ENCODE peak calls at places on chromosomes 13 and 19, in ten cellular contexts. X is IMR-90; F is pons; Z is GM04504; R is SJCRH30; I is Kasumi-1; T is transverse colon; C is CD8-positive, alpha-beta T cell; E is HTR-8/SVneo; G is non-pigmented ciliary epithelial cell. D is an unnamed sample.
A peak's percentile ranks its signal among the peaks of the same experiment; 100 is the strongest.

GRCh38 chr19:36604656-36605100 is 435 bp upstream of the ZNF382 start:
- DNase-seq in X (peak; percentile 40), F (peak; percentile 65), Z (peak; percentile 14), R (peak; percentile 65), I (peak; percentile 66), T (peak; percentile 38), C (peak; percentile 80), E (peak; percentile 48), G (no peak), D (peak; percentile 61)

GRCh38 chr19:28171983-28172382 is 1041.0 kb downstream of the UQCRFS1 start:
- DNase-seq in X (no peak), F (no peak), Z (no peak), R (no peak), I (no peak), T (no peak), C (no peak), E (no peak), G (no peak), D (no peak)

GRCh38 chr19:35901854-35902661 is at the start of gene HCST:
- DNase-seq in X (peak; percentile 22), F (no peak), Z (peak; percentile 68), R (no peak), I (peak; percentile 92), T (peak; percentile 30), C (peak; percentile 40), E (no peak), G (no peak), D (no peak)

GRCh38 chr19:22882797-22883196 is 50.7 kb downstream of the ZNF723 start:
- DNase-seq in X (peak; percentile 13), F (peak; percentile 69), Z (peak; percentile 1), R (peak; percentile 75), I (peak; percentile 79), T (no peak), C (no peak), E (peak; percentile 26), G (peak; percentile 2), D (peak; percentile 40)

GRCh38 chr19:2726904-2727639 is 5.9 kb upstream of the DIRAS1 start:
- DNase-seq in X (no peak), F (no peak), Z (no peak), R (no peak), I (peak; percentile 19), T (peak; percentile 31), C (no peak), E (no peak), G (no peak), D (no peak)

GRCh38 chr13:46288570-46289259 is 77.0 kb downstream of the LRRC63 start:
- DNase-seq in X (peak; percentile 22), F (peak; percentile 68), Z (peak; percentile 19), R (peak; percentile 56), I (peak; percentile 83), T (no peak), C (no peak), E (peak; percentile 10), G (peak; percentile 10), D (peak; percentile 15)

GRCh38 chr13:91241249-91241648 is 106.2 kb upstream of the MIR17HG start:
- DNase-seq in X (no peak), F (no peak), Z (no peak), R (no peak), I (no peak), T (no peak), C (no peak), E (no peak), G (no peak), D (no peak)

GRCh38 chr19:892243-892996 is 567 bp downstream of the MED16 start:
- DNase-seq in X (no peak), F (no peak), Z (no peak), R (peak; percentile 54), I (no peak), T (peak; percentile 44), C (peak; percentile 42), E (no peak), G (no peak), D (no peak)

GRCh38 chr13:48220592-48221300 is 12.3 kb upstream of the ITM2B start:
- DNase-seq in X (no peak), F (no peak), Z (no peak), R (no peak), I (no peak), T (no peak), C (no peak), E (no peak), G (no peak), D (no peak)

GRCh38 chr19:19321143-19321577 is 531 bp downstream of the MAU2 start:
- DNase-seq in X (no peak), F (no peak), Z (no peak), R (peak; percentile 34), I (peak; percentile 23), T (peak; percentile 19), C (no peak), E (peak; percentile 43), G (no peak), D (no peak)

GRCh38 chr13:27011661-27012060 is 159.9 kb downstream of the USP12 start:
- DNase-seq in X (no peak), F (no peak), Z (no peak), R (no peak), I (no peak), T (no peak), C (no peak), E (no peak), G (no peak), D (no peak)

GRCh38 chr13:79128158-79128557 is 277.9 kb downstream of the RBM26 start:
- DNase-seq in X (peak; percentile 18), F (no peak), Z (no peak), R (peak; percentile 26), I (peak; percentile 81), T (no peak), C (no peak), E (peak; percentile 2), G (peak; percentile 76), D (no peak)

GRCh38 chr19:17170538-17171297 is 44.4 kb upstream of the USE1 start:
- DNase-seq in X (no peak), F (no peak), Z (no peak), R (no peak), I (no peak), T (no peak), C (no peak), E (no peak), G (no peak), D (no peak)

GRCh38 chr13:42232671-42233070 is 39.3 kb upstream of the AKAP11 start:
- DNase-seq in X (no peak), F (no peak), Z (no peak), R (no peak), I (no peak), T (no peak), C (no peak), E (no peak), G (no peak), D (no peak)

GRCh38 chr13:50376895-50377575 is 361.8 kb downstream of the KCNRG start:
- DNase-seq in X (no peak), F (peak; percentile 24), Z (no peak), R (no peak), I (no peak), T (no peak), C (no peak), E (no peak), G (no peak), D (no peak)

GRCh38 chr13:41457589-41458186 is 338 bp downstream of the RGCC start:
- DNase-seq in X (no peak), F (no peak), Z (no peak), R (no peak), I (no peak), T (no peak), C (no peak), E (no peak), G (no peak), D (no peak)

GRCh38 chr19:46925548-46925950 is 64.8 kb downstream of the ARHGAP35 start:
- DNase-seq in X (no peak), F (no peak), Z (no peak), R (no peak), I (no peak), T (peak; percentile 51), C (no peak), E (no peak), G (no peak), D (no peak)

D was measured in G401.